ENCODE peak calls at places on chromosomes 7 and 10, in six cellular contexts. One of them, this sample, is unnamed. For H3K36me3, the result is how much of the 10 kb centered on the place peaks cover.

GRCh38 chr7:40673285-40673684 is 538.5 kb downstream of the SUGCT start:
- DNase-seq in brain microvascular endothelial cell: peak
- DNase-seq in GM23248: peak
- DNase-seq in SK-N-SH: no peak
- DNase-seq in CD8-positive, alpha-beta T cell: no peak
- DNase-seq in heart right ventricle: no peak
- DNase-seq in this sample: peak

GRCh38 chr7:74403521-74404387 is 50.0 kb upstream of the GTF2IRD1 start:
- DNase-seq in brain microvascular endothelial cell: no peak
- DNase-seq in GM23248: no peak
- DNase-seq in SK-N-SH: no peak
- DNase-seq in CD8-positive, alpha-beta T cell: no peak
- DNase-seq in heart right ventricle: no peak
- DNase-seq in this sample: no peak

GRCh38 chr10:28612877-28613276 is 64.4 kb upstream of the BAMBI start:
- DNase-seq in brain microvascular endothelial cell: no peak
- DNase-seq in GM23248: no peak
- DNase-seq in SK-N-SH: no peak
- DNase-seq in CD8-positive, alpha-beta T cell: no peak
- DNase-seq in heart right ventricle: no peak
- DNase-seq in this sample: no peak

GRCh38 chr7:29292886-29293658 is 98.5 kb downstream of the CHN2 start:
- DNase-seq in brain microvascular endothelial cell: no peak
- DNase-seq in GM23248: no peak
- DNase-seq in SK-N-SH: no peak
- DNase-seq in CD8-positive, alpha-beta T cell: no peak
- DNase-seq in heart right ventricle: no peak
- DNase-seq in this sample: no peak

GRCh38 chr10:87860156-87860795 is 3.1 kb downstream of the KLLN start:
- DNase-seq in brain microvascular endothelial cell: peak
- DNase-seq in GM23248: peak
- DNase-seq in SK-N-SH: peak
- DNase-seq in CD8-positive, alpha-beta T cell: peak
- DNase-seq in heart right ventricle: peak
- DNase-seq in this sample: peak

GRCh38 chr7:67659066-67659465 is 662.4 kb downstream of the TYW1 start:
- DNase-seq in brain microvascular endothelial cell: no peak
- DNase-seq in GM23248: no peak
- DNase-seq in SK-N-SH: no peak
- DNase-seq in CD8-positive, alpha-beta T cell: no peak
- DNase-seq in heart right ventricle: no peak
- DNase-seq in this sample: peak

GRCh38 chr7:76020031-76020714 is 25.8 kb upstream of the TMEM120A start:
- DNase-seq in brain microvascular endothelial cell: peak
- DNase-seq in GM23248: peak
- DNase-seq in SK-N-SH: peak
- DNase-seq in CD8-positive, alpha-beta T cell: peak
- DNase-seq in heart right ventricle: peak
- DNase-seq in this sample: peak

GRCh38 chr10:46236537-46236887 is 50.3 kb upstream of the ANTXRL start:
- DNase-seq in brain microvascular endothelial cell: no peak
- DNase-seq in GM23248: no peak
- DNase-seq in SK-N-SH: no peak
- DNase-seq in CD8-positive, alpha-beta T cell: no peak
- DNase-seq in heart right ventricle: no peak
- DNase-seq in this sample: no peak

GRCh38 chr7:134931487-134931886 is 54.8 kb upstream of the AGBL3 start:
- DNase-seq in brain microvascular endothelial cell: peak
- DNase-seq in GM23248: peak
- DNase-seq in SK-N-SH: no peak
- DNase-seq in CD8-positive, alpha-beta T cell: no peak
- DNase-seq in heart right ventricle: peak
- DNase-seq in this sample: no peak

GRCh38 chr7:66741706-66742053 is 1.1 kb downstream of the RABGEF1 start:
- DNase-seq in brain microvascular endothelial cell: peak
- DNase-seq in GM23248: peak
- DNase-seq in SK-N-SH: no peak
- DNase-seq in CD8-positive, alpha-beta T cell: no peak
- DNase-seq in heart right ventricle: no peak
- DNase-seq in this sample: no peak

GRCh38 chr7:55178292-55178862 is 159.6 kb downstream of the EGFR start:
- DNase-seq in brain microvascular endothelial cell: no peak
- DNase-seq in GM23248: no peak
- DNase-seq in SK-N-SH: no peak
- DNase-seq in CD8-positive, alpha-beta T cell: no peak
- DNase-seq in heart right ventricle: no peak
- DNase-seq in this sample: no peak

GRCh38 chr10:132050191-132050590 is 15.6 kb upstream of the JAKMIP3 start:
- DNase-seq in brain microvascular endothelial cell: no peak
- DNase-seq in GM23248: no peak
- DNase-seq in SK-N-SH: no peak
- DNase-seq in CD8-positive, alpha-beta T cell: no peak
- DNase-seq in heart right ventricle: no peak
- DNase-seq in this sample: no peak

GRCh38 chr10:8054498-8055407 is at the start of gene GATA3:
- DNase-seq in brain microvascular endothelial cell: no peak
- DNase-seq in GM23248: peak
- DNase-seq in SK-N-SH: peak
- DNase-seq in CD8-positive, alpha-beta T cell: peak
- DNase-seq in heart right ventricle: peak
- DNase-seq in this sample: no peak

GRCh38 chr10:125707852-125708468 is 11.5 kb upstream of the EDRF1 start:
- DNase-seq in brain microvascular endothelial cell: no peak
- DNase-seq in GM23248: peak
- DNase-seq in SK-N-SH: no peak
- DNase-seq in CD8-positive, alpha-beta T cell: no peak
- DNase-seq in heart right ventricle: no peak
- DNase-seq in this sample: peak

GRCh38 chr7:95871078-95871848 is 98.9 kb downstream of the DYNC1I1 start:
- DNase-seq in brain microvascular endothelial cell: peak
- DNase-seq in GM23248: peak
- DNase-seq in SK-N-SH: peak
- DNase-seq in CD8-positive, alpha-beta T cell: no peak
- DNase-seq in heart right ventricle: peak
- DNase-seq in this sample: peak

GRCh38 chr7:142671506-142671905 is 77.8 kb upstream of the PRSS1 start:
- DNase-seq in brain microvascular endothelial cell: no peak
- DNase-seq in GM23248: no peak
- DNase-seq in SK-N-SH: no peak
- DNase-seq in CD8-positive, alpha-beta T cell: no peak
- DNase-seq in heart right ventricle: no peak
- DNase-seq in this sample: no peak

GRCh38 chr7:142669074-142669654 is 80.1 kb upstream of the PRSS1 start:
- DNase-seq in brain microvascular endothelial cell: peak
- DNase-seq in GM23248: peak
- DNase-seq in SK-N-SH: peak
- DNase-seq in CD8-positive, alpha-beta T cell: no peak
- DNase-seq in heart right ventricle: no peak
- DNase-seq in this sample: peak

GRCh38 chr7:142670504-142670903 is 78.8 kb upstream of the PRSS1 start:
- DNase-seq in brain microvascular endothelial cell: no peak
- DNase-seq in GM23248: no peak
- DNase-seq in SK-N-SH: no peak
- DNase-seq in CD8-positive, alpha-beta T cell: no peak
- DNase-seq in heart right ventricle: no peak
- DNase-seq in this sample: no peak

DNA sequence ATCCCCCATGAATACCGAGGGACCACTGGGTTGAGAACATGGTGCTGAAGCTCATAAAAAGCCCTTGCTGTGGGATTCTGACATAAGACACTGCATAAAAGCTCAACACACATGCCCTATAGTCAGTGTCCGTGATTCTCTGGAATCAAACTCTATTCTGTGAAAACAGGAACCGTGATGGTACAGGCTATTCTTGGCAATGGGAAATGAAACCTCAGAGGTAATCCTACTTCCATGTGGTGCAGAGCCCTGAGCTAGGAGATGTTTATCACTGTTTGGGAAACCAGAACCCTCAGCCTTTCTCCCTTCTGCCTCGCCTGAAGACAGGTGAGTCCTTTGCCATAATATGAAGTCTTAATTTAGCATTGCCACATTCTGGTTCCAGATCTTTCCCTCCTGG is 80.8 kb upstream of the PRSS1 start:
- DNase-seq in brain microvascular endothelial cell: no peak
- DNase-seq in GM23248: no peak
- DNase-seq in SK-N-SH: no peak
- DNase-seq in CD8-positive, alpha-beta T cell: no peak
- DNase-seq in heart right ventricle: no peak
- DNase-seq in this sample: no peak
- H3K4me3 ChIP-seq in brain microvascular endothelial cell: no peak
- H3K4me3 ChIP-seq in GM23248: no peak
- H3K4me3 ChIP-seq in SK-N-SH: no peak
- H3K4me3 ChIP-seq in CD8-positive, alpha-beta T cell: no peak
- H3K4me3 ChIP-seq in heart right ventricle: no peak
- H3K4me3 ChIP-seq in this sample: no peak

GRCh38 chr10:94583164-94583563 is 37.6 kb downstream of the HELLS start:
- DNase-seq in brain microvascular endothelial cell: no peak
- DNase-seq in GM23248: no peak
- DNase-seq in SK-N-SH: no peak
- DNase-seq in CD8-positive, alpha-beta T cell: no peak
- DNase-seq in heart right ventricle: no peak
- DNase-seq in this sample: no peak

GRCh38 chr10:94578790-94579189 is 33.2 kb downstream of the HELLS start:
- DNase-seq in brain microvascular endothelial cell: no peak
- DNase-seq in GM23248: no peak
- DNase-seq in SK-N-SH: no peak
- DNase-seq in CD8-positive, alpha-beta T cell: no peak
- DNase-seq in heart right ventricle: no peak
- DNase-seq in this sample: no peak
- H3K36me3 ChIP-seq in brain microvascular endothelial cell: under half
- H3K36me3 ChIP-seq in GM23248: under half
- H3K36me3 ChIP-seq in SK-N-SH: under half
- H3K36me3 ChIP-seq in CD8-positive, alpha-beta T cell: under half
- H3K36me3 ChIP-seq in heart right ventricle: under half
- H3K36me3 ChIP-seq in this sample: under half

DNA sequence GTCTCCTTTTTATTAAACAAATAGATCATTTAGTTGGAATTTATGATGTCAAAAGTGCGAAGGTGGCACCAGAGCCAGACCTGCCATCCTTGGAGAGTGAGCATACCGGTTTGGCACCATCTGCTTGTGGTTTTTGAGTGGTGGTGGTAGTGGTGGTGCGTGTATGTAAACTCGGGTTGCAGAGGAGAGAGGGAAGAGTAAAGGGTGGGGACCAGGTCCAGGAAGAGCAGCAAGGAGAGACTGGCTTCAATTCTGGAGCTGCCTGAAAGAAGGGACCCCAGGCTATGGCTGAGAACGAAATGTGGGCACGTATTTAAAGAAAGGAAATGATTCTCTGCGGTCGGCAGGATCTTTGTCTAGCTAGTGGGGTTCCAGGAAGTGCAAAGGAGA is 547 bp upstream of the GOLGA7B start:
- DNase-seq in brain microvascular endothelial cell: no peak
- DNase-seq in GM23248: no peak
- DNase-seq in SK-N-SH: peak
- DNase-seq in CD8-positive, alpha-beta T cell: no peak
- DNase-seq in heart right ventricle: no peak
- DNase-seq in this sample: peak
- H3K4me3 ChIP-seq in brain microvascular endothelial cell: no peak
- H3K4me3 ChIP-seq in GM23248: no peak
- H3K4me3 ChIP-seq in SK-N-SH: peak
- H3K4me3 ChIP-seq in CD8-positive, alpha-beta T cell: peak
- H3K4me3 ChIP-seq in heart right ventricle: peak
- H3K4me3 ChIP-seq in this sample: peak

DNA sequence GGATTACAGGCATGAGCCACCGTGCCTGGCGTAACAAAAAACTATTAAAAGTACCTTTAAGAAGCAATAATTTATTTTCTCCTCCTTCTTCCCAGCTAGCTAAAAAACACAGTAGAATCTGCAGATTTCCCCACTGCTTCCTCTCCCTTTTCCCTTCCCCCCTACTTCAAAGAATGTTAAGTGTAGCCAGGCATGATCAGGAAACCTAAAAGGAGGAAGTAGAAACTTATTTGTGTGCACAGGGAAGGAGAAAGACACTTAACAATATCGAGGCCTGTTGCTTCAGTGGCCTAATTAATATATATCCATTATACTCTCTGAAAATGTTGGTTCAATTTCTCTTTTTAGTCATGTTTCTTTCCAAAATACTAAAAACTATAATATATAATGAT is 127.7 kb downstream of the NRBF2 start:
- DNase-seq in brain microvascular endothelial cell: no peak
- DNase-seq in GM23248: no peak
- DNase-seq in SK-N-SH: no peak
- DNase-seq in CD8-positive, alpha-beta T cell: no peak
- DNase-seq in heart right ventricle: no peak
- DNase-seq in this sample: no peak
- H3K36me3 ChIP-seq in brain microvascular endothelial cell: under half
- H3K36me3 ChIP-seq in GM23248: under half
- H3K36me3 ChIP-seq in SK-N-SH: under half
- H3K36me3 ChIP-seq in CD8-positive, alpha-beta T cell: under half
- H3K36me3 ChIP-seq in heart right ventricle: under half
- H3K36me3 ChIP-seq in this sample: under half

DNA sequence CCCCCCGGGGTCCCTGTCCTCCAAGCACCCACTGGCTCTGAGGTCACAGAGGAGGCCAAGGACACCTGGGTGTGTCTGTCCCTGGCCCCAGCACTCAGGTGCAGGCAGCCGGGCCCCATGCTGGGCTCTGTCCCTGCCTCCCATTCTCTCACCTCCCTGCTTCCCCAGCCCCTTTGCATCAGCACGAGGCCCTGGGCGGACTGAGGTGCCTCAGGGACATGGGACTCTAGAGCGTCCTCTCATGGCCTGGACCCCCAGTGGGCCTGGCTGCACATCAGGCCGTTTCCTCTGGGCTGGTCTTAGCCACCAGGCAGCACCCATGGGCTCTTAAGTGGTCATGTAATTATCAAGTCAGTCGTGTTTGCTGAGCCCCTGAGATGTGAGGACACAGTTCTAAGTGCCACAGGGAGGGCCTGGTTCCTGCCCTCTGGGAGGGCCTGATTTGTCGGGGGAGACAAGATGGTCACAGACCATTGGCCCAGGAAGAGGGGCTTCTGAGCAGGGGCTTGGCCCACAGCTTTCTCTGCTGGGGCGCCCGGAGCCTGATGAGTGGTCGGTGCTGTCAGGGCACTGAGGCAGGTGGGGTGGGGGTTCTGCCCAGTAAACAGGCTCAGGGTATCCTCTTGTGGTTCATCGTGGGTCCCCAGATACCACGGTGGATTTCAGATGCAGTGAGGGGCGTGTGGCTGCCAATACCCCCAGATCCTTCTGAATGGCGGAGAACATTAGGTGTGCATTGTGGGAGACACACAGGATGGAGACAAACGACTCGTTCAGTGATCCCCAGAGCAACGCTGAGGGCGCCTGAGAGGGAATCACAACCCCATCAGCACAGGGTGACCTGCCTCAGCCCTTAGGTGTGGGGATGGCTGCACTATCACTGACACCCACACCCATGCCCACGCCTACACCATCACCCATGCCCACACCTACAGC is 152.5 kb downstream of the WDR37 start:
- DNase-seq in brain microvascular endothelial cell: no peak
- DNase-seq in GM23248: no peak
- DNase-seq in SK-N-SH: no peak
- DNase-seq in CD8-positive, alpha-beta T cell: no peak
- DNase-seq in heart right ventricle: no peak
- DNase-seq in this sample: no peak
- H3K4me3 ChIP-seq in brain microvascular endothelial cell: no peak
- H3K4me3 ChIP-seq in GM23248: no peak
- H3K4me3 ChIP-seq in SK-N-SH: no peak
- H3K4me3 ChIP-seq in CD8-positive, alpha-beta T cell: no peak
- H3K4me3 ChIP-seq in heart right ventricle: no peak
- H3K4me3 ChIP-seq in this sample: no peak

This sample was measured in bronchial epithelial cell.